ENCODE peak calls at places on chromosomes 12 and 14, in eight cellular contexts. D is SK-N-SH; L is lower leg skin; P is pons; T is stimulated activated CD4-positive, alpha-beta T cell treated with anti-CD3 and anti-CD28 coated beads, Interleukin-12 subunit alpha, Interleukin-12 subunit beta, amount 100 ng/mL, for 4 hours; F is activated T-cell treated with anti-CD3 and anti-CD28 coated beads for 48 hours; V is psoas muscle; S is HT1080. R is an unnamed sample.
A peak's percentile ranks its signal among the peaks of the same experiment; 100 is the strongest.

GRCh38 chr12:6914246-6914947 is at the start of gene ENO2:
- DNase-seq in D (peak; percentile 91), L (peak; percentile 71), P (no peak), T (peak; percentile 80), F (peak; percentile 78), V (peak; percentile 83), S (peak; percentile 49), R (peak; percentile 60)

GRCh38 chr12:74563927-74564326 is 26.3 kb downstream of the ATXN7L3B start:
- DNase-seq in D (no peak), L (no peak), P (no peak), T (no peak), F (no peak), V (no peak), S (no peak), R (no peak)

GRCh38 chr12:102948941-102949352 is 8.5 kb upstream of the ASCL1 start:
- DNase-seq in D (peak; percentile 61), L (peak; percentile 23), P (no peak), T (peak; percentile 52), F (peak; percentile 31), V (peak; percentile 23), S (peak; percentile 44), R (no peak)

GRCh38 chr14:73753887-73754880 is 40.0 kb upstream of the PNMA1 start:
- DNase-seq in D (no peak), L (peak; percentile 70), P (peak; percentile 78), T (no peak), F (no peak), V (no peak), S (no peak), R (no peak)

GRCh38 chr14:101948666-101949205 is 15.6 kb upstream of the DYNC1H1 start:
- DNase-seq in D (no peak), L (no peak), P (no peak), T (peak; percentile 20), F (no peak), V (peak; percentile 37), S (no peak), R (no peak)

GRCh38 chr12:1199700-1200099 is 208.7 kb downstream of the ERC1 start:
- DNase-seq in D (no peak), L (no peak), P (no peak), T (no peak), F (no peak), V (no peak), S (no peak), R (no peak)

GRCh38 chr12:754238-754816 is 1.9 kb downstream of the WNK1 start:
- DNase-seq in D (no peak), L (no peak), P (peak; percentile 66), T (no peak), F (no peak), V (no peak), S (peak; percentile 15), R (no peak)

GRCh38 chr12:117190210-117190781 is at the start of gene FBXO21:
- DNase-seq in D (peak; percentile 99), L (peak; percentile 83), P (peak; percentile 92), T (peak; percentile 93), F (peak; percentile 92), V (peak; percentile 90), S (peak; percentile 76), R (peak; percentile 58)

GRCh38 chr12:44584625-44585024 is 291.5 kb downstream of the NELL2 start:
- DNase-seq in D (no peak), L (no peak), P (no peak), T (no peak), F (no peak), V (no peak), S (no peak), R (no peak)

GRCh38 chr14:49897965-49898364 is 5.1 kb downstream of the ARF6 start:
- DNase-seq in D (no peak), L (no peak), P (no peak), T (no peak), F (no peak), V (no peak), S (no peak), R (no peak)

GRCh38 chr12:47343684-47344567 is 264.2 kb upstream of the AMIGO2 start:
- DNase-seq in D (no peak), L (no peak), P (no peak), T (no peak), F (no peak), V (no peak), S (peak; percentile 24), R (no peak)

GRCh38 chr14:68168460-68169109 is 349.0 kb downstream of the RAD51B start:
- DNase-seq in D (no peak), L (no peak), P (no peak), T (no peak), F (no peak), V (no peak), S (no peak), R (no peak)

GRCh38 chr12:65508281-65509035 is 230.0 kb downstream of the MSRB3 start:
- DNase-seq in D (no peak), L (no peak), P (no peak), T (no peak), F (no peak), V (no peak), S (no peak), R (no peak)

GRCh38 chr12:79367016-79367575 is 323.7 kb downstream of the PAWR start:
- DNase-seq in D (no peak), L (no peak), P (no peak), T (no peak), F (no peak), V (no peak), S (no peak), R (no peak)

GRCh38 chr12:95820096-95820703 is 29.6 kb upstream of the NTN4 start:
- DNase-seq in D (peak; percentile 65), L (no peak), P (peak; percentile 47), T (no peak), F (no peak), V (no peak), S (peak; percentile 41), R (no peak)

GRCh38 chr14:68379510-68380303 is 413.2 kb downstream of the ZFP36L1 start:
- DNase-seq in D (no peak), L (no peak), P (no peak), T (no peak), F (no peak), V (no peak), S (no peak), R (no peak)

GRCh38 chr12:106234513-106234912 is 13.3 kb downstream of the CKAP4 start:
- DNase-seq in D (no peak), L (no peak), P (no peak), T (no peak), F (no peak), V (no peak), S (peak; percentile 14), R (no peak)